ENCODE peak calls at places on chromosomes 6 and 20, in nine cellular contexts. D is SIG-M5; K is hepatocyte; V is activated CD4-positive, alpha-beta T cell treated with anti-CD3 and anti-CD28 coated beads for 4 hours; S is tibial artery; G is occipital lobe; P is retina; O is WTC11; F is iris pigment epithelial cell. M is an unnamed sample.

GRCh38 chr6:126202689-126203088 is 137.2 kb upstream of the CENPW start:
- DNase-seq in V (no peak), K (no peak), D (no peak), P (no peak), S (no peak), F (no peak), O (no peak), G (no peak), M (no peak)

GRCh38 chr20:6632187-6632586 is 135.3 kb upstream of the BMP2 start:
- DNase-seq in S (no peak), V (no peak), P (peak; percentile 25), G (no peak), K (peak; percentile 66), O (no peak), D (no peak), F (peak; percentile 4), M (peak; percentile 26)

GRCh38 chr20:1265916-1266166 is 253 bp upstream of the SNPH start:
- DNase-seq in D (no peak), V (no peak), G (no peak), K (no peak), O (no peak), F (no peak), P (no peak), S (no peak), M (no peak)

GRCh38 chr6:106547961-106548453 is 81.3 kb downstream of the RTN4IP1 start:
- DNase-seq in G (no peak), K (peak; percentile 61), S (no peak), O (no peak), F (peak; percentile 84), D (no peak), P (no peak), V (peak; percentile 50), M (no peak)

GRCh38 chr6:165671222-165671715 is 8.2 kb upstream of the PDE10A start:
- DNase-seq in S (no peak), F (no peak), D (no peak), P (no peak), O (no peak), V (no peak), G (no peak), K (no peak), M (no peak)

GRCh38 chr6:142752348-142752747 is 192.6 kb downstream of the HIVEP2 start:
- DNase-seq in O (no peak), D (no peak), P (no peak), F (no peak), V (no peak), G (no peak), S (no peak), K (no peak), M (no peak)

GRCh38 chr20:5567644-5568043 is 182.6 kb upstream of the SHLD1 start:
- DNase-seq in D (no peak), K (no peak), F (no peak), G (no peak), V (no peak), O (no peak), S (no peak), P (no peak), M (no peak)

GRCh38 chr6:110495949-110496348 is 19.5 kb upstream of the SLC22A16 start:
- DNase-seq in S (no peak), D (no peak), O (no peak), K (no peak), P (no peak), F (no peak), V (no peak), G (no peak), M (no peak)

GRCh38 chr6:157211603-157212455 is 111.5 kb downstream of the TMEM242 start:
- DNase-seq in G (no peak), D (no peak), V (no peak), K (no peak), S (no peak), P (no peak), O (no peak), F (no peak), M (no peak)

GRCh38 chr6:152404936-152405595 is 232.1 kb downstream of the SYNE1 start:
- DNase-seq in G (no peak), S (no peak), D (no peak), O (no peak), V (no peak), K (no peak), P (no peak), F (no peak), M (no peak)

GRCh38 chr6:149037026-149037734 is 280.3 kb upstream of the TAB2 start:
- DNase-seq in O (peak; percentile 32), G (no peak), K (peak; percentile 60), D (no peak), P (peak; percentile 46), V (no peak), F (peak; percentile 62), S (no peak), M (no peak)

GRCh38 chr6:116990679-116991078 is 113.6 kb downstream of the RFX6 start:
- DNase-seq in F (no peak), K (no peak), G (no peak), O (no peak), D (no peak), V (no peak), S (no peak), P (no peak), M (no peak)

GRCh38 chr20:10611357-10611756 is 62.4 kb downstream of the JAG1 start:
- DNase-seq in P (no peak), K (peak; percentile 35), O (peak; percentile 78), F (peak; percentile 75), V (no peak), S (peak; percentile 40), D (no peak), G (no peak), M (peak; percentile 80)

GRCh38 chr6:27604986-27605385 is 132.1 kb upstream of the ZNF184 start:
- DNase-seq in K (peak; percentile 14), O (no peak), F (no peak), V (no peak), G (no peak), S (no peak), P (no peak), D (no peak), M (no peak)

GRCh38 chr6:115838763-115839401 is 221.8 kb downstream of the FRK start:
- DNase-seq in D (no peak), G (no peak), S (no peak), F (peak; percentile 16), V (no peak), O (peak; percentile 55), P (no peak), K (peak; percentile 45), M (no peak)

GRCh38 chr6:150894935-150895686 is 29.6 kb downstream of the MTHFD1L start:
- DNase-seq in V (peak; percentile 6), P (no peak), S (no peak), F (peak; percentile 55), K (peak; percentile 31), D (no peak), G (no peak), O (no peak), M (no peak)

GRCh38 chr20:13149371-13149770 is 71.7 kb upstream of the ISM1 start:
- DNase-seq in V (no peak), D (no peak), P (no peak), F (no peak), O (no peak), K (no peak), G (no peak), S (no peak), M (no peak)

GRCh38 chr20:58058421-58059140 is 169.9 kb downstream of the ANKRD60 start:
- DNase-seq in V (no peak), G (no peak), D (no peak), P (no peak), O (no peak), K (no peak), S (no peak), F (no peak), M (no peak)

GRCh38 chr6:68628156-68628555 is 6.9 kb upstream of the ADGRB3 start:
- DNase-seq in V (no peak), G (no peak), P (no peak), S (no peak), D (no peak), K (no peak), F (no peak), O (no peak), M (no peak)

GRCh38 chr6:134546962-134547645 is 229.2 kb upstream of the SGK1 start:
- DNase-seq in G (no peak), V (no peak), D (no peak), O (no peak), S (no peak), K (no peak), P (no peak), F (no peak), M (no peak)

GRCh38 chr6:4474810-4475209 is 301.4 kb upstream of the CDYL start:
- DNase-seq in P (no peak), V (no peak), K (no peak), F (no peak), O (no peak), D (no peak), S (no peak), G (no peak), M (no peak)

GRCh38 chr20:53413188-53413631 is 180.4 kb downstream of the ZNF217 start:
- DNase-seq in V (peak; percentile 37), K (peak; percentile 79), O (peak; percentile 88), S (peak; percentile 22), P (no peak), G (no peak), F (no peak), D (no peak), M (no peak)

GRCh38 chr6:108502826-108503225 is 57.9 kb upstream of the FOXO3 start:
- DNase-seq in F (no peak), K (no peak), P (no peak), S (no peak), O (no peak), V (no peak), D (peak; percentile 8), G (no peak), M (no peak)

GRCh38 chr20:62860924-62861691 is 514 bp downstream of the TCFL5 start:
- DNase-seq in O (no peak), K (peak; percentile 62), V (no peak), G (no peak), P (no peak), D (no peak), S (no peak), F (peak; percentile 36), M (peak; percentile 70)

GRCh38 chr6:154515808-154516207 is 5.3 kb upstream of the CNKSR3 start:
- DNase-seq in O (no peak), D (no peak), G (no peak), K (no peak), S (no peak), F (no peak), P (no peak), V (no peak), M (no peak)

GRCh38 chr6:30836431-30836866 is 47.9 kb upstream of the DDR1 start:
- DNase-seq in K (peak; percentile 42), D (no peak), F (peak; percentile 77), V (no peak), G (no peak), O (no peak), S (peak; percentile 76), P (no peak), M (no peak)

GRCh38 chr6:1688396-1688795 is 78.7 kb downstream of the FOXC1 start:
- DNase-seq in K (no peak), F (no peak), V (no peak), G (no peak), S (no peak), P (no peak), O (no peak), D (no peak), M (no peak)

GRCh38 chr6:106257195-106257594 is 68.4 kb downstream of the ATG5 start:
- DNase-seq in V (no peak), O (no peak), K (no peak), F (peak; percentile 77), S (no peak), P (no peak), D (no peak), G (no peak), M (no peak)

GRCh38 chr6:62904687-62905086 is 306.6 kb upstream of the FKBP1C start:
- DNase-seq in K (peak; percentile 13), F (no peak), S (no peak), D (no peak), P (no peak), G (no peak), V (no peak), O (peak; percentile 21), M (no peak)

GRCh38 chr6:107532707-107533106 is 42.8 kb downstream of the SOBP start:
- DNase-seq in G (no peak), V (no peak), O (no peak), D (no peak), F (no peak), S (peak; percentile 48), K (no peak), P (no peak), M (peak; percentile 64)

GRCh38 chr20:49727473-49727872 is 13.8 kb upstream of the B4GALT5 start:
- DNase-seq in F (no peak), P (no peak), S (no peak), K (no peak), O (no peak), D (peak; percentile 75), V (no peak), G (no peak), M (no peak)

M was measured in psoas muscle.